ENCODE peak calls at places on chromosome 13, in seven cellular contexts. H is HCT116, Y is endothelial cell of umbilical vein, J is upper lobe of left lung, A is prostate gland, X is K562, T is esophagus muscularis mucosa. U is an unnamed sample. For H3K4me1, the result is how much of the 10 kb centered on the place peaks cover.

GRCh38 chr13:92976657-92977056 is 249.9 kb upstream of the GPC6 start:
- DNase-seq in Y (no peak), J (no peak), X (no peak), H (no peak), A (no peak), T (no peak), U (no peak)

GRCh38 chr13:86446311-86446710 is 647.1 kb upstream of the SLITRK6 start:
- DNase-seq in X (no peak), T (no peak), A (no peak), Y (no peak), J (no peak), H (no peak), U (no peak)

GRCh38 chr13:111511805-111512504 is 191.5 kb downstream of the TEX29 start:
- DNase-seq in X (no peak), A (no peak), H (no peak), J (peak), T (no peak), Y (no peak), U (no peak)

GRCh38 chr13:25846227-25846984 is 205.4 kb downstream of the SHISA2 start:
- DNase-seq in Y (no peak), J (no peak), T (no peak), A (no peak), X (no peak), H (no peak), U (no peak)

GRCh38 chr13:113927661-113928581 is 46.0 kb downstream of the C13orf46 start:
- DNase-seq in X (no peak), H (no peak), Y (no peak), T (no peak), J (peak), A (no peak), U (peak)

GRCh38 chr13:98105929-98106336 is 37.0 kb upstream of the FARP1 start:
- DNase-seq in H (no peak), J (no peak), X (peak), A (peak), Y (peak), T (no peak), U (no peak)

GRCh38 chr13:77919351-77920294 is 992 bp upstream of the EDNRB start:
- DNase-seq in H (no peak), J (peak), T (no peak), Y (peak), X (no peak), A (peak), U (no peak)

GRCh38 chr13:24745516-24745860 is 18.5 kb upstream of the RNF17 start:
- DNase-seq in J (no peak), A (no peak), X (no peak), T (no peak), Y (no peak), H (no peak), U (no peak)

GRCh38 chr13:97116754-97117153 is 105.4 kb upstream of the MBNL2 start:
- DNase-seq in A (no peak), H (no peak), T (no peak), Y (peak), X (no peak), J (no peak), U (no peak)

GRCh38 chr13:107883561-107884175 is 331.7 kb downstream of the LIG4 start:
- DNase-seq in A (no peak), Y (no peak), J (no peak), H (no peak), T (no peak), X (peak), U (no peak)

GRCh38 chr13:37534181-37534580 is 64.4 kb downstream of the POSTN start:
- DNase-seq in H (no peak), X (no peak), A (no peak), Y (no peak), J (no peak), T (no peak), U (no peak)

GRCh38 chr13:75908137-75908536 is 272.0 kb downstream of the LMO7 start:
- DNase-seq in J (no peak), Y (no peak), X (no peak), A (no peak), H (no peak), T (no peak), U (no peak)

GRCh38 chr13:26480246-26480855 is 77.1 kb upstream of the WASF3 start:
- DNase-seq in A (no peak), H (no peak), Y (no peak), J (no peak), X (no peak), T (no peak), U (no peak)

GRCh38 chr13:48163066-48163465 is 68.2 kb upstream of the MED4 start:
- DNase-seq in H (no peak), T (no peak), J (no peak), A (no peak), X (no peak), Y (peak), U (no peak)

GRCh38 chr13:48976677-48977625 is 1.2 kb downstream of the FNDC3A start:
- DNase-seq in X (no peak), J (no peak), Y (peak), T (no peak), A (no peak), H (no peak), U (no peak)

GRCh38 chr13:69959041-69959440 is 148.6 kb upstream of the ATXN8OS start:
- DNase-seq in H (no peak), Y (no peak), X (no peak), T (no peak), A (no peak), J (no peak), U (no peak)

GRCh38 chr13:100184095-100184494 is 95.2 kb downstream of the PCCA start:
- DNase-seq in A (no peak), H (no peak), T (no peak), J (no peak), X (no peak), Y (no peak), U (no peak)

GRCh38 chr13:18992791-18993190 is 188.8 kb downstream of the TUBA3C start:
- DNase-seq in H (no peak), J (no peak), A (no peak), X (no peak), T (peak), Y (no peak), U (peak)

GRCh38 chr13:23086951-23087350 is 93.8 kb upstream of the SGCG start:
- DNase-seq in J (no peak), A (no peak), Y (no peak), H (no peak), T (no peak), X (no peak), U (no peak)

GRCh38 chr13:113192902-113193301 is 15.6 kb downstream of the PCID2 start:
- DNase-seq in X (no peak), H (no peak), A (no peak), J (no peak), T (no peak), Y (no peak), U (no peak)

GRCh38 chr13:112799394-112799793 is 109.6 kb downstream of the ATP11A start:
- DNase-seq in Y (no peak), H (no peak), T (no peak), X (no peak), A (no peak), J (no peak), U (no peak)

GRCh38 chr13:77868717-77869116 is 49.9 kb downstream of the EDNRB start:
- DNase-seq in T (no peak), A (no peak), X (no peak), Y (peak), H (no peak), J (no peak), U (no peak)

GRCh38 chr13:91247768-91248167 is 99.7 kb upstream of the MIR17HG start:
- DNase-seq in X (no peak), T (no peak), A (no peak), J (no peak), Y (peak), H (no peak), U (no peak)

GRCh38 chr13:88602786-88603777 is 931.9 kb downstream of the SLITRK5 start:
- DNase-seq in H (no peak), X (no peak), J (no peak), T (no peak), A (no peak), Y (no peak), U (no peak)

GRCh38 chr13:99237981-99238662 is 20.1 kb downstream of the GPR18 start:
- DNase-seq in X (no peak), H (no peak), T (no peak), J (no peak), Y (no peak), A (no peak), U (no peak)

GRCh38 chr13:35979378-35979911 is 151.7 kb downstream of the DCLK1 start:
- DNase-seq in J (no peak), X (no peak), A (no peak), H (no peak), Y (peak), T (peak), U (peak)

GRCh38 chr13:108957369-108958012 is 328.1 kb downstream of the MYO16 start:
- DNase-seq in Y (peak), J (no peak), A (peak), X (no peak), T (no peak), H (peak), U (no peak)

GRCh38 chr13:49248433-49249002 is 793 bp downstream of the CDADC1 start:
- DNase-seq in J (no peak), A (no peak), X (peak), Y (peak), T (no peak), H (no peak), U (no peak)

GRCh38 chr13:75326173-75327131 is 155.5 kb downstream of the TBC1D4 start:
- DNase-seq in T (no peak), X (peak), Y (peak), H (no peak), J (peak), A (no peak), U (no peak)

GRCh38 chr13:32754179-32754578 is 167.9 kb downstream of the PDS5B start:
- DNase-seq in T (no peak), X (no peak), Y (no peak), J (no peak), A (no peak), H (no peak), U (no peak)
- TF ChIP-seq POLR2AphosphoS5 in T (no peak), X (no peak), Y (no peak), J (no peak), A (no peak), H (no peak), U (no peak)

GRCh38 chr13:41005709-41006108 is 13.4 kb downstream of the ELF1 start:
- DNase-seq in Y (no peak), H (no peak), J (no peak), A (no peak), T (no peak), X (no peak), U (no peak)

GRCh38 chr13:41006296-41006695 is 12.8 kb downstream of the ELF1 start:
- DNase-seq in X (no peak), Y (no peak), T (no peak), J (no peak), A (no peak), H (no peak), U (no peak)

GRCh38 chr13:41004875-41005693 is 14.0 kb downstream of the ELF1 start:
- DNase-seq in J (no peak), H (no peak), A (no peak), T (no peak), Y (peak), X (no peak), U (no peak)

GRCh38 chr13:40996433-40997095 is 22.6 kb downstream of the ELF1 start:
- DNase-seq in T (no peak), Y (no peak), H (no peak), X (no peak), A (no peak), J (no peak), U (no peak)

DNA sequence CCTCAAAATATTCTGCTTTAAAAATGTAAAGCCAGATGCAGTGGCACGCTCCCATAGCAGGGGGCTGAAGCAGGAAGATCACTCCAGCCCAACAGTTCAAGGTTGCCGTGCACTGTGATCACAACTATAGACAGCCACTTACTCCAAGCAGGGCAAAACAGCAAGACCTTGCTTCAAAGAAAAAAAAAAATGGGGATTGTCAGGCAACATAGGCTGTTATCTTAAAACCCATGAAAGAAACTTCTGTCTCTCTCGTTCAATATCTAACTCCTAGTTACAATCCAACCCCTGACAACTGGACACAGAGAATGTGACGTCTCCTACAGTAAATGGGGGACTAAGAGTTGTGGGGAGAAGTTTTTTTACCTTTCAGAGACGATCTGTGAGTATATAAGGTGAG is 17.4 kb downstream of the ELF1 start:
- DNase-seq in J (no peak), A (no peak), X (no peak), Y (no peak), H (no peak), T (no peak), U (no peak)
- H3K4me1 ChIP-seq in J (half or more), A (under half), X (under half), Y (under half), H (under half), T (under half), U (under half)

GRCh38 chr13:45464687-45465453 is at the start of gene COG3:
- DNase-seq in H (peak), Y (peak), X (peak), T (peak), J (peak), A (peak), U (peak)
- TF ChIP-seq POLR2A in H (no peak), Y (peak), X (peak), T (peak), J (peak), A (peak), U (no peak)

GRCh38 chr13:110138009-110138699 is 168.8 kb downstream of the COL4A1 start:
- DNase-seq in A (peak), H (peak), Y (peak), X (peak), J (peak), T (peak), U (peak)
- TF ChIP-seq POLR2AphosphoS5 in A (peak), H (no peak), Y (peak), X (no peak), J (peak), T (peak), U (peak)

DNA sequence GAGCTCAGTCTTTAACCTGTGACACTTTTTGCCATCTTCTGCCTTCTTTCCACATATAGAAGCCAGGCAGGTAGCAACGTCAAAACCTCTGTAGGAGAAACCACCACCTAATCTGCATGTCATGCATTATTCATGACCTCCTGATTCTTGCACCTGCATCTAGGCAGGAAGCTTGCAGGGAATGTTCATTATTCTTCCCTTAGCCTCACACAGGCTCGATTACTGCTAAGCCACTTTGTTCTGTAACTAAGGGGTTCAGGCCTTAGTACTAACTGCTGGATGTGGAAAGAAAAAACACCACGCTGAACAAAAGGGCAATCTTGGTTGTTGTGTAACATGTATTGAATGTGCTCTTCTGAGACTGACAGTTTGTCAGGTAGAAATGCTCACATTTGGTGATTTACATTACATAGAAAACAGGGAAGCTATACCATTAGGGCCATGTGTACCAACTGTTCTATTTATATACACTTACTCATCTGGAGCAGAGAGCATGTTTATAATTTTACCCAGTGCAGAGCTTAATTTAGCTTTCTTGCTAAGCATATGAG is 366.9 kb downstream of the KLF12 start:
- DNase-seq in X (no peak), A (no peak), J (no peak), T (no peak), H (no peak), Y (peak), U (no peak)
- H3K4me1 ChIP-seq in X (under half), A (under half), J (under half), T (under half), H (under half), Y (under half), U (under half)

GRCh38 chr13:20994441-20994821 is 67.0 kb downstream of the LATS2 start:
- DNase-seq in A (no peak), H (no peak), J (no peak), X (no peak), T (no peak), Y (no peak), U (no peak)

GRCh38 chr13:20995245-20995829 is 66.0 kb downstream of the LATS2 start:
- DNase-seq in T (no peak), H (no peak), Y (no peak), A (no peak), J (no peak), X (peak), U (no peak)

GRCh38 chr13:20993211-20993610 is 68.2 kb downstream of the LATS2 start:
- DNase-seq in X (no peak), J (no peak), A (no peak), Y (no peak), T (no peak), H (no peak), U (no peak)

GRCh38 chr13:20991741-20992520 is 69.5 kb downstream of the LATS2 start:
- DNase-seq in A (no peak), T (no peak), Y (no peak), J (peak), H (no peak), X (no peak), U (no peak)

GRCh38 chr13:20993661-20994440 is 67.5 kb downstream of the LATS2 start:
- DNase-seq in T (no peak), X (peak), H (no peak), A (no peak), J (no peak), Y (no peak), U (no peak)
- TF ChIP-seq POLR2A in T (no peak), X (no peak), H (no peak), A (no peak), J (no peak), Y (no peak), U (no peak)